ENCODE peak calls at places on chromosomes 16 and 17, in six cellular contexts. D, H, T, X, Y and G are unnamed samples.

GRCh38 chr17:82235775-82236141 is 6.9 kb downstream of the SLC16A3 start:
- DNase-seq in D (no peak), H (no peak), T (peak), X (no peak), Y (peak), G (no peak)

GRCh38 chr17:12977008-12977751 is 40.6 kb downstream of the ELAC2 start:
- DNase-seq in D (no peak), H (no peak), T (no peak), X (no peak), Y (no peak), G (peak)

GRCh38 chr17:67606896-67607604 is 110.7 kb upstream of the NOL11 start:
- DNase-seq in D (no peak), H (peak), T (peak), X (no peak), Y (no peak), G (no peak)

GRCh38 chr17:44222112-44222869 is 2.8 kb upstream of the UBTF start:
- DNase-seq in D (peak), H (peak), T (peak), X (peak), Y (peak), G (peak)

GRCh38 chr17:2962236-2962635 is 101.2 kb downstream of the OR1D5 start:
- DNase-seq in D (no peak), H (no peak), T (peak), X (no peak), Y (no peak), G (no peak)

GRCh38 chr17:35175638-35176415 is 18.4 kb downstream of the SLC35G3 start:
- DNase-seq in D (no peak), H (no peak), T (no peak), X (no peak), Y (no peak), G (no peak)

GRCh38 chr16:71867934-71868333 is 16.0 kb downstream of the ZNF821 start:
- DNase-seq in D (no peak), H (no peak), T (peak), X (no peak), Y (no peak), G (no peak)

GRCh38 chr16:17365591-17366298 is 105.0 kb downstream of the XYLT1 start:
- DNase-seq in D (no peak), H (no peak), T (no peak), X (no peak), Y (no peak), G (peak)